ENCODE peak calls at places on chromosomes 13 and 19, in five cellular contexts. G is activated gamma-delta T cell treated with Interleukin-2 at 50 U/mL for 16 hours; W is activated naive CD4-positive, alpha-beta T cell; J is SK-N-SH; L is choroid plexus epithelial cell. D is an unnamed sample.

GRCh38 chr19:18940791-18941627 is at the start of gene HOMER3:
- DNase-seq in G (peak), W (peak), J (peak), L (peak), D (peak)

GRCh38 chr13:21175656-21176194 is 627 bp downstream of the SKA3 start:
- DNase-seq in G (no peak), W (no peak), J (peak), L (peak), D (no peak)

GRCh38 chr19:35518313-35518712 is 4.9 kb upstream of the DMKN start:
- DNase-seq in G (no peak), W (no peak), J (no peak), L (peak), D (no peak)

GRCh38 chr13:33328691-33329090 is 43.1 kb upstream of the STARD13 start:
- DNase-seq in G (no peak), W (no peak), J (peak), L (no peak), D (no peak)

GRCh38 chr19:11435833-11436313 is 438 bp downstream of the PRKCSH start:
- DNase-seq in G (no peak), W (no peak), J (peak), L (peak), D (no peak)

GRCh38 chr19:42683917-42684513 is 56.3 kb downstream of the PSG3 start:
- DNase-seq in G (peak), W (no peak), J (peak), L (peak), D (no peak)

GRCh38 chr19:18364826-18365528 is 21.0 kb upstream of the GDF15 start:
- DNase-seq in G (no peak), W (no peak), J (peak), L (peak), D (peak)

GRCh38 chr13:80054806-80055205 is 286.1 kb downstream of the SPRY2 start:
- DNase-seq in G (no peak), W (no peak), J (no peak), L (no peak), D (no peak)

GRCh38 chr19:37304190-37304883 is 66.6 kb upstream of the ZNF527 start:
- DNase-seq in G (peak), W (no peak), J (peak), L (no peak), D (no peak)

GRCh38 chr19:32404939-32405430 is 585 bp upstream of the DPY19L3 start:
- DNase-seq in G (peak), W (no peak), J (no peak), L (peak), D (no peak)

GRCh38 chr13:34223984-34224383 is 406.0 kb downstream of the RFC3 start:
- DNase-seq in G (no peak), W (no peak), J (no peak), L (no peak), D (no peak)

GRCh38 chr13:45833663-45834062 is 17.9 kb downstream of the SIAH3 start:
- DNase-seq in G (no peak), W (no peak), J (no peak), L (peak), D (peak)

GRCh38 chr19:55598719-55599467 is 424 bp downstream of the FIZ1 start:
- DNase-seq in G (peak), W (peak), J (peak), L (peak), D (peak)

GRCh38 chr19:14404322-14404721 is 14.8 kb downstream of the DDX39A start:
- DNase-seq in G (no peak), W (no peak), J (no peak), L (no peak), D (no peak)

GRCh38 chr13:75432811-75433244 is 49.1 kb downstream of the TBC1D4 start:
- DNase-seq in G (no peak), W (no peak), J (no peak), L (no peak), D (no peak)

GRCh38 chr13:26307701-26308100 is 53.8 kb downstream of the CDK8 start:
- DNase-seq in G (no peak), W (no peak), J (no peak), L (no peak), D (no peak)

GRCh38 chr13:79183231-79183630 is 222.8 kb downstream of the RBM26 start:
- DNase-seq in G (no peak), W (no peak), J (no peak), L (no peak), D (no peak)

GRCh38 chr13:56893843-56894242 is 246.9 kb upstream of the PRR20A start:
- DNase-seq in G (no peak), W (no peak), J (no peak), L (no peak), D (no peak)

GRCh38 chr13:46567671-46568070 is 14.7 kb downstream of the LRCH1 start:
- DNase-seq in G (no peak), W (no peak), J (no peak), L (no peak), D (no peak)

GRCh38 chr19:36140289-36141038 is 598 bp downstream of the CAPNS1 start:
- DNase-seq in G (peak), W (peak), J (peak), L (peak), D (peak)

D was measured in endothelial cell of umbilical vein.